ENCODE peak calls at places on chromosome 1, in eight cellular contexts. One of them, this sample, is unnamed.
A peak's percentile ranks its signal among the peaks of the same experiment; 100 is the strongest.

GRCh38 chr1:180213401-180214177 is 16.5 kb upstream of the LHX4 start:
- DNase-seq in gastrocnemius medialis: peak; percentile 43
- DNase-seq in sigmoid colon: peak; percentile 58
- DNase-seq in heart left ventricle: no peak
- DNase-seq in body of pancreas: no peak
- DNase-seq in A549: peak; percentile 19
- DNase-seq in suprapubic skin: peak; percentile 45
- DNase-seq in ovary: no peak
- DNase-seq in this sample: no peak

GRCh38 chr1:7292714-7293419 is 478.2 kb upstream of the VAMP3 start:
- DNase-seq in suprapubic skin: no peak
- DNase-seq in body of pancreas: no peak
- DNase-seq in A549: no peak
- DNase-seq in gastrocnemius medialis: no peak
- DNase-seq in ovary: no peak
- DNase-seq in heart left ventricle: no peak
- DNase-seq in sigmoid colon: no peak
- DNase-seq in this sample: no peak

GRCh38 chr1:71399594-71399993 is 318.8 kb upstream of the ZRANB2 start:
- DNase-seq in heart left ventricle: no peak
- DNase-seq in ovary: no peak
- DNase-seq in body of pancreas: no peak
- DNase-seq in A549: no peak
- DNase-seq in gastrocnemius medialis: no peak
- DNase-seq in suprapubic skin: no peak
- DNase-seq in sigmoid colon: no peak
- DNase-seq in this sample: no peak

GRCh38 chr1:233240839-233241682 is 54.5 kb downstream of the PCNX2 start:
- DNase-seq in ovary: peak; percentile 17
- DNase-seq in gastrocnemius medialis: peak; percentile 34
- DNase-seq in heart left ventricle: peak; percentile 62
- DNase-seq in sigmoid colon: no peak
- DNase-seq in suprapubic skin: peak; percentile 84
- DNase-seq in A549: peak; percentile 64
- DNase-seq in body of pancreas: peak; percentile 65
- DNase-seq in this sample: peak; percentile 52

GRCh38 chr1:229192031-229192430 is 78.9 kb upstream of the RAB4A start:
- DNase-seq in A549: no peak
- DNase-seq in heart left ventricle: no peak
- DNase-seq in suprapubic skin: no peak
- DNase-seq in sigmoid colon: no peak
- DNase-seq in ovary: no peak
- DNase-seq in body of pancreas: no peak
- DNase-seq in gastrocnemius medialis: no peak
- DNase-seq in this sample: no peak

GRCh38 chr1:154272999-154273563 is 652 bp downstream of the HAX1 start:
- DNase-seq in heart left ventricle: no peak
- DNase-seq in gastrocnemius medialis: no peak
- DNase-seq in suprapubic skin: no peak
- DNase-seq in A549: no peak
- DNase-seq in body of pancreas: no peak
- DNase-seq in ovary: no peak
- DNase-seq in sigmoid colon: no peak
- DNase-seq in this sample: no peak

GRCh38 chr1:2921970-2922686 is 99.1 kb upstream of the ACTRT2 start:
- DNase-seq in ovary: no peak
- DNase-seq in gastrocnemius medialis: no peak
- DNase-seq in heart left ventricle: no peak
- DNase-seq in body of pancreas: no peak
- DNase-seq in sigmoid colon: no peak
- DNase-seq in A549: peak; percentile 7
- DNase-seq in suprapubic skin: no peak
- DNase-seq in this sample: no peak

GRCh38 chr1:51833700-51834099 is 44.8 kb downstream of the NRDC start:
- DNase-seq in ovary: no peak
- DNase-seq in A549: no peak
- DNase-seq in gastrocnemius medialis: no peak
- DNase-seq in sigmoid colon: no peak
- DNase-seq in body of pancreas: no peak
- DNase-seq in heart left ventricle: no peak
- DNase-seq in suprapubic skin: no peak
- DNase-seq in this sample: no peak

GRCh38 chr1:11337536-11338350 is 64.7 kb downstream of the UBIAD1 start:
- DNase-seq in heart left ventricle: peak; percentile 19
- DNase-seq in body of pancreas: peak; percentile 31
- DNase-seq in A549: peak; percentile 40
- DNase-seq in sigmoid colon: no peak
- DNase-seq in gastrocnemius medialis: peak; percentile 42
- DNase-seq in ovary: peak; percentile 70
- DNase-seq in suprapubic skin: no peak
- DNase-seq in this sample: no peak

GRCh38 chr1:150363426-150364230 is at the start of gene RPRD2:
- DNase-seq in sigmoid colon: peak; percentile 100
- DNase-seq in suprapubic skin: peak; percentile 100
- DNase-seq in heart left ventricle: peak; percentile 100
- DNase-seq in body of pancreas: peak; percentile 100
- DNase-seq in gastrocnemius medialis: peak; percentile 100
- DNase-seq in ovary: peak; percentile 100
- DNase-seq in A549: peak; percentile 100
- DNase-seq in this sample: peak; percentile 98
- TF ChIP-seq POLR2A in sigmoid colon: peak; percentile 57
- TF ChIP-seq POLR2A in suprapubic skin: peak; percentile 17
- TF ChIP-seq POLR2A in heart left ventricle: no peak
- TF ChIP-seq POLR2A in body of pancreas: peak; percentile 59
- TF ChIP-seq POLR2A in gastrocnemius medialis: peak; percentile 51
- TF ChIP-seq POLR2A in ovary: peak; percentile 75
- TF ChIP-seq POLR2A in A549: peak; percentile 90
- TF ChIP-seq POLR2A in this sample: peak; percentile 67

GRCh38 chr1:201369209-201369608 is 8.3 kb downstream of the TNNT2 start:
- DNase-seq in body of pancreas: no peak
- DNase-seq in gastrocnemius medialis: no peak
- DNase-seq in A549: no peak
- DNase-seq in ovary: no peak
- DNase-seq in sigmoid colon: no peak
- DNase-seq in heart left ventricle: peak; percentile 74
- DNase-seq in suprapubic skin: no peak
- DNase-seq in this sample: no peak

GRCh38 chr1:201371841-201372240 is 5.6 kb downstream of the TNNT2 start:
- DNase-seq in A549: no peak
- DNase-seq in suprapubic skin: no peak
- DNase-seq in gastrocnemius medialis: no peak
- DNase-seq in heart left ventricle: no peak
- DNase-seq in body of pancreas: no peak
- DNase-seq in ovary: no peak
- DNase-seq in sigmoid colon: no peak
- DNase-seq in this sample: no peak

GRCh38 chr1:201374376-201374775 is 3.1 kb downstream of the TNNT2 start:
- DNase-seq in body of pancreas: no peak
- DNase-seq in ovary: no peak
- DNase-seq in A549: no peak
- DNase-seq in gastrocnemius medialis: no peak
- DNase-seq in suprapubic skin: no peak
- DNase-seq in sigmoid colon: no peak
- DNase-seq in heart left ventricle: no peak
- DNase-seq in this sample: no peak

GRCh38 chr1:201366696-201367095 is 10.8 kb downstream of the TNNT2 start:
- DNase-seq in body of pancreas: no peak
- DNase-seq in gastrocnemius medialis: no peak
- DNase-seq in sigmoid colon: no peak
- DNase-seq in heart left ventricle: no peak
- DNase-seq in ovary: no peak
- DNase-seq in suprapubic skin: no peak
- DNase-seq in A549: no peak
- DNase-seq in this sample: no peak

DNA sequence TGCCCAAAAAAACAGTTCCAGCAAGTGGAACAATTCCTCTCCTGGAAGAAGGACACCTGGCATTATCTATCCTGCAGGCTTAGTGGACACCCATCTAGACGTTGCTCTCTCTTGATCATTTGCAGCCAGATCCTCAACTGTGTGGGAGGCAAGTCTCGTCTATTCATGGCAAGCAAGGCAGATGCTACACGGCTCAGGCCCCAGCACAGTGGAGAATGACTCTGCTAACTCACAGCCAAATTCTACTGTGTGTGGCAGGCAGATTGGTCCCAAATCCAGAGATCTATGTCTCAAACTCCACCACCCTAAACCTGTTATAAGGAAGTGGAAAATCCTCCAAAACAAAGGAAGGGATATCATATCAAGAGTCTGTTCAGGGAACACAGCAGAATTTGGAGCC is 7.0 kb downstream of the TNNT2 start:
- DNase-seq in body of pancreas: no peak
- DNase-seq in A549: no peak
- DNase-seq in suprapubic skin: no peak
- DNase-seq in sigmoid colon: no peak
- DNase-seq in heart left ventricle: no peak
- DNase-seq in gastrocnemius medialis: no peak
- DNase-seq in ovary: no peak
- DNase-seq in this sample: no peak
- H3K27ac ChIP-seq in body of pancreas: no peak overlapping the region
- H3K27ac ChIP-seq in A549: no peak overlapping the region
- H3K27ac ChIP-seq in suprapubic skin: no peak overlapping the region
- H3K27ac ChIP-seq in sigmoid colon: no peak overlapping the region
- H3K27ac ChIP-seq in heart left ventricle: no peak overlapping the region
- H3K27ac ChIP-seq in gastrocnemius medialis: no peak overlapping the region
- H3K27ac ChIP-seq in ovary: no peak overlapping the region
- H3K27ac ChIP-seq in this sample: no peak overlapping the region

GRCh38 chr1:31548899-31549806 is 27.2 kb upstream of the TINAGL1 start:
- DNase-seq in sigmoid colon: peak; percentile 86
- DNase-seq in ovary: peak; percentile 67
- DNase-seq in body of pancreas: peak; percentile 93
- DNase-seq in gastrocnemius medialis: peak; percentile 82
- DNase-seq in A549: peak; percentile 84
- DNase-seq in suprapubic skin: no peak
- DNase-seq in heart left ventricle: peak; percentile 72
- DNase-seq in this sample: peak; percentile 90

GRCh38 chr1:31552489-31552888 is 23.8 kb upstream of the TINAGL1 start:
- DNase-seq in sigmoid colon: no peak
- DNase-seq in suprapubic skin: no peak
- DNase-seq in A549: no peak
- DNase-seq in body of pancreas: no peak
- DNase-seq in heart left ventricle: no peak
- DNase-seq in ovary: no peak
- DNase-seq in gastrocnemius medialis: no peak
- DNase-seq in this sample: no peak

GRCh38 chr1:31548518-31548898 is 27.8 kb upstream of the TINAGL1 start:
- DNase-seq in sigmoid colon: no peak
- DNase-seq in body of pancreas: no peak
- DNase-seq in suprapubic skin: no peak
- DNase-seq in ovary: no peak
- DNase-seq in gastrocnemius medialis: peak; percentile 19
- DNase-seq in A549: no peak
- DNase-seq in heart left ventricle: no peak
- DNase-seq in this sample: no peak

GRCh38 chr1:31551206-31551605 is 25.1 kb upstream of the TINAGL1 start:
- DNase-seq in gastrocnemius medialis: no peak
- DNase-seq in suprapubic skin: no peak
- DNase-seq in body of pancreas: no peak
- DNase-seq in heart left ventricle: no peak
- DNase-seq in ovary: no peak
- DNase-seq in sigmoid colon: no peak
- DNase-seq in A549: no peak
- DNase-seq in this sample: no peak

DNA sequence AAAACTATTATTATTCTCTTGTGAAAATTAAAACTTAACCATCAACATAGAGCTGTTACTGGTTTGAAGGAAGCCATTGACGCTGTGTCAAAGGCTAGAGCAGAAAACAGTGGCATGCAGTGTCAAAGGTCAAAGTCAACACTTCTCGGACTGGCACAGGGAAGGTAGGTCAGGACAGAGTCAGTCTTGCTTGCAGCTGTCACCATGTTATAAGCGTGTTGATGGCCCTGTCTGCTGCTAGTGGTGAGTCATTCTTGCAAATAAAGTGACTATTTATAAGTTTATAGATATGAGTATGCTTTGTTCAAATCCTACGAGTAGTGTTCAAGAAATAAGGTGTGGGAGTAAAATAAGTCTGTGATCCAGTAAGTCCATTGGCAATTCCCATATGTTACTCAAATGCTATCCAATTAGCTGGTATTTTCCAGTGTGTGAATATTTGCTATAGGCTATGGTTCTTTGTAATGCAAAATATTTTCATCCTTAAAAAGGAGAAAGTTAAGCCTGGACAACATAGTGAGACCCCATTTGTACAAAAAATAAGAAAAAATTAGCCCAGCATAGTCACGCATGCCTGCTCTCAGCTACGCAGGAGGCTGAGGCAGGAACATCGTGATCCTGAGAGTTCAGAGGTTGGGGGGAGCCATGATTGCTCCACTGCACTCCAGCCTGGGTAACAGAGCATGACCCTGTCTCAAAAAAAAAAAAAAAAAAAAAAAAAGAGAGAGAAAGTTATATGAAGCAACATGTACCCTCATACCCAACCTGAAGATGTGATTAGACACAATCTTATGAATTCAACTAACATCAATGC is 26.3 kb upstream of the TINAGL1 start:
- DNase-seq in heart left ventricle: no peak
- DNase-seq in body of pancreas: peak; percentile 74
- DNase-seq in ovary: no peak
- DNase-seq in sigmoid colon: no peak
- DNase-seq in A549: no peak
- DNase-seq in suprapubic skin: no peak
- DNase-seq in gastrocnemius medialis: peak; percentile 72
- DNase-seq in this sample: no peak
- TF ChIP-seq POLR2A in heart left ventricle: no peak
- TF ChIP-seq POLR2A in body of pancreas: no peak
- TF ChIP-seq POLR2A in ovary: no peak
- TF ChIP-seq POLR2A in sigmoid colon: no peak
- TF ChIP-seq POLR2A in A549: no peak
- TF ChIP-seq POLR2A in suprapubic skin: no peak
- TF ChIP-seq POLR2A in gastrocnemius medialis: no peak
- TF ChIP-seq POLR2A in this sample: no peak

GRCh38 chr1:193094112-193094511 is 11.1 kb downstream of the GLRX2 start:
- DNase-seq in suprapubic skin: no peak
- DNase-seq in A549: no peak
- DNase-seq in ovary: no peak
- DNase-seq in body of pancreas: no peak
- DNase-seq in gastrocnemius medialis: no peak
- DNase-seq in sigmoid colon: no peak
- DNase-seq in heart left ventricle: no peak
- DNase-seq in this sample: no peak
- H3K27ac ChIP-seq in suprapubic skin: no peak overlapping the region
- H3K27ac ChIP-seq in A549: no peak overlapping the region
- H3K27ac ChIP-seq in ovary: no peak overlapping the region
- H3K27ac ChIP-seq in body of pancreas: no peak overlapping the region
- H3K27ac ChIP-seq in gastrocnemius medialis: no peak overlapping the region
- H3K27ac ChIP-seq in sigmoid colon: no peak overlapping the region
- H3K27ac ChIP-seq in heart left ventricle: no peak overlapping the region
- H3K27ac ChIP-seq in this sample: no peak overlapping the region

GRCh38 chr1:9244501-9245229 is 10.1 kb downstream of the H6PD start:
- DNase-seq in ovary: no peak
- DNase-seq in heart left ventricle: no peak
- DNase-seq in suprapubic skin: no peak
- DNase-seq in A549: no peak
- DNase-seq in body of pancreas: peak; percentile 69
- DNase-seq in sigmoid colon: no peak
- DNase-seq in gastrocnemius medialis: peak; percentile 78
- DNase-seq in this sample: no peak
- TF ChIP-seq POLR2A in ovary: no peak
- TF ChIP-seq POLR2A in heart left ventricle: no peak
- TF ChIP-seq POLR2A in suprapubic skin: no peak
- TF ChIP-seq POLR2A in A549: no peak
- TF ChIP-seq POLR2A in body of pancreas: no peak
- TF ChIP-seq POLR2A in sigmoid colon: no peak
- TF ChIP-seq POLR2A in gastrocnemius medialis: peak; percentile 71
- TF ChIP-seq POLR2A in this sample: no peak

This sample was measured in tibial nerve.